ENCODE peak calls at places on chromosomes 4 and X, in seven cellular contexts. E is germinal center; K is AG04450; L is CD4-positive, CD25-positive, alpha-beta regulatory T cell; F is central memory CD8-positive, alpha-beta T cell; Y is M059J; Q is activated CD4-positive, alpha-beta T cell treated with anti-CD3 and anti-CD28 coated beads for 1 hour. W is an unnamed sample.

GRCh38 chr4:53132117-53132889 is 233.6 kb downstream of the SCFD2 start:
- DNase-seq in E (no peak), K (no peak), L (no peak), F (no peak), Y (no peak), Q (no peak), W (no peak)

GRCh38 chr4:41413670-41414069 is 124.3 kb upstream of the LIMCH1 start:
- DNase-seq in E (no peak), K (no peak), L (no peak), F (no peak), Y (peak; percentile 72), Q (no peak), W (no peak)

GRCh38 chr4:15778742-15779231 is 659 bp downstream of the CD38 start:
- DNase-seq in E (peak; percentile 63), K (no peak), L (peak; percentile 80), F (peak; percentile 35), Y (peak; percentile 48), Q (no peak), W (no peak)

GRCh38 chrX:119981286-119982070 is 37.9 kb upstream of the NKAP start:
- DNase-seq in E (peak; percentile 26), K (no peak), L (peak; percentile 34), F (no peak), Y (peak; percentile 49), Q (no peak), W (no peak)

GRCh38 chrX:101799387-101799786 is 132.4 kb downstream of the ZMAT1 start:
- DNase-seq in E (peak; percentile 51), K (peak; percentile 47), L (peak; percentile 89), F (peak; percentile 66), Y (peak; percentile 90), Q (peak; percentile 34), W (peak; percentile 65)

GRCh38 chr4:48049483-48049882 is 32.9 kb downstream of the NIPAL1 start:
- DNase-seq in E (no peak), K (no peak), L (no peak), F (no peak), Y (no peak), Q (no peak), W (no peak)

GRCh38 chr4:110631582-110632505 is 9.0 kb upstream of the PITX2 start:
- DNase-seq in E (peak; percentile 83), K (peak; percentile 32), L (peak; percentile 66), F (no peak), Y (peak; percentile 39), Q (no peak), W (no peak)

GRCh38 chrX:129726307-129727111 is 12.3 kb upstream of the XPNPEP2 start:
- DNase-seq in E (no peak), K (no peak), L (peak; percentile 27), F (no peak), Y (peak; percentile 70), Q (no peak), W (no peak)

GRCh38 chr4:57071340-57071739 is 38.8 kb downstream of the IGFBP7 start:
- DNase-seq in E (no peak), K (no peak), L (no peak), F (no peak), Y (no peak), Q (no peak), W (no peak)

GRCh38 chr4:105835177-105835576 is 60.1 kb upstream of the NPNT start:
- DNase-seq in E (no peak), K (no peak), L (no peak), F (no peak), Y (no peak), Q (no peak), W (no peak)

GRCh38 chr4:78565971-78566372 is 14.4 kb downstream of the ANXA3 start:
- DNase-seq in E (no peak), K (no peak), L (no peak), F (no peak), Y (peak; percentile 63), Q (no peak), W (no peak)

GRCh38 chr4:180694875-180695274 is 1548.3 kb upstream of the TENM3 start:
- DNase-seq in E (no peak), K (no peak), L (no peak), F (no peak), Y (no peak), Q (no peak), W (no peak)

GRCh38 chrX:135741192-135741715 is 26.7 kb downstream of the CT45A3 start:
- DNase-seq in E (no peak), K (no peak), L (no peak), F (no peak), Y (no peak), Q (no peak), W (no peak)

GRCh38 chr4:165156906-165157305 is 44.2 kb upstream of the TMEM192 start:
- DNase-seq in E (no peak), K (no peak), L (no peak), F (no peak), Y (no peak), Q (no peak), W (no peak)